ENCODE peak calls at places on chromosomes 6 and 20, in nine cellular contexts. D is heart left ventricle, S is HEK293T, I is GM04503, W is GM23338, V is EL, H is amygdala, Q is EH, L is right lobe of liver. Z is an unnamed sample.
A peak's percentile ranks its signal among the peaks of the same experiment; 100 is the strongest.

GRCh38 chr6:166618866-166619761 is 7.9 kb downstream of the RPS6KA2 start:
- DNase-seq in D (no peak), S (no peak), I (no peak), W (no peak), V (peak; percentile 42), H (no peak), Q (peak; percentile 89), L (no peak), Z (no peak)

GRCh38 chr6:45209762-45210161 is 118.4 kb upstream of the RUNX2 start:
- DNase-seq in D (no peak), S (no peak), I (peak; percentile 1), W (no peak), V (peak; percentile 12), H (no peak), Q (peak; percentile 11), L (no peak), Z (no peak)

GRCh38 chr20:37534401-37535157 is 6.9 kb upstream of the BLCAP start:
- DNase-seq in D (no peak), S (peak; percentile 56), I (peak; percentile 51), W (peak; percentile 88), V (peak; percentile 80), H (peak; percentile 17), Q (peak; percentile 85), L (peak; percentile 44), Z (peak; percentile 92)

GRCh38 chr6:136426627-136427377 is 123.4 kb downstream of the MAP7 start:
- DNase-seq in D (no peak), S (no peak), I (no peak), W (no peak), V (no peak), H (no peak), Q (no peak), L (no peak), Z (no peak)

GRCh38 chr6:78505178-78505577 is 362.2 kb upstream of the IRAK1BP1 start:
- DNase-seq in D (no peak), S (no peak), I (no peak), W (no peak), V (no peak), H (no peak), Q (no peak), L (no peak), Z (no peak)

GRCh38 chr20:46913329-46914044 is 18.8 kb downstream of the EYA2 start:
- DNase-seq in D (no peak), S (no peak), I (no peak), W (no peak), V (no peak), H (no peak), Q (no peak), L (no peak), Z (peak; percentile 32)

GRCh38 chr6:11711994-11712698 is 66.5 kb downstream of the ADTRP start:
- DNase-seq in D (no peak), S (no peak), I (no peak), W (no peak), V (no peak), H (no peak), Q (no peak), L (no peak), Z (no peak)

GRCh38 chr20:23135449-23136447 is 49.6 kb upstream of the CD93 start:
- DNase-seq in D (no peak), S (no peak), I (no peak), W (no peak), V (no peak), H (no peak), Q (no peak), L (peak; percentile 46), Z (no peak)

GRCh38 chr20:39849664-39850063 is 839.4 kb downstream of the MAFB start:
- DNase-seq in D (peak; percentile 90), S (no peak), I (peak; percentile 84), W (no peak), V (peak; percentile 98), H (peak; percentile 6), Q (peak; percentile 97), L (peak; percentile 52), Z (no peak)

GRCh38 chr20:8723296-8723695 is 345.6 kb upstream of the PLCB4 start:
- DNase-seq in D (no peak), S (no peak), I (no peak), W (no peak), V (no peak), H (no peak), Q (no peak), L (no peak), Z (no peak)

GRCh38 chr6:41040101-41040910 is 1.3 kb upstream of the UNC5CL start:
- DNase-seq in D (no peak), S (no peak), I (no peak), W (no peak), V (peak; percentile 53), H (no peak), Q (peak; percentile 41), L (peak; percentile 83), Z (no peak)

GRCh38 chr20:36666181-36666740 is 20.3 kb upstream of the SLA2 start:
- DNase-seq in D (no peak), S (no peak), I (no peak), W (no peak), V (peak; percentile 9), H (no peak), Q (peak; percentile 37), L (no peak), Z (peak; percentile 44)

GRCh38 chr6:33417127-33417902 is 592 bp downstream of the CUTA start:
- DNase-seq in D (peak; percentile 59), S (no peak), I (peak; percentile 65), W (peak; percentile 26), V (peak; percentile 98), H (no peak), Q (peak; percentile 96), L (no peak), Z (no peak)

GRCh38 chr20:49394264-49394663 is 88.2 kb downstream of the KCNB1 start:
- DNase-seq in D (no peak), S (no peak), I (no peak), W (no peak), V (peak; percentile 55), H (no peak), Q (peak; percentile 48), L (no peak), Z (no peak)

GRCh38 chr6:71480577-71480976 is 192.0 kb downstream of the OGFRL1 start:
- DNase-seq in D (no peak), S (no peak), I (no peak), W (no peak), V (no peak), H (no peak), Q (no peak), L (no peak), Z (no peak)

GRCh38 chr6:21598662-21599061 is 5.1 kb downstream of the SOX4 start:
- DNase-seq in D (no peak), S (no peak), I (no peak), W (peak; percentile 56), V (peak; percentile 17), H (no peak), Q (peak; percentile 26), L (no peak), Z (peak; percentile 26)

GRCh38 chr20:10501377-10501776 is 66.3 kb downstream of the SLX4IP start:
- DNase-seq in D (no peak), S (no peak), I (no peak), W (peak; percentile 38), V (no peak), H (peak; percentile 37), Q (no peak), L (no peak), Z (peak; percentile 66)

GRCh38 chr6:63764318-63764916 is 128.8 kb downstream of the PHF3 start:
- DNase-seq in D (no peak), S (no peak), I (no peak), W (peak; percentile 68), V (peak; percentile 42), H (no peak), Q (peak; percentile 51), L (no peak), Z (peak; percentile 54)

GRCh38 chr6:83824388-83824801 is 28.8 kb upstream of the RIPPLY2 start:
- DNase-seq in D (no peak), S (no peak), I (no peak), W (no peak), V (peak; percentile 6), H (no peak), Q (peak; percentile 3), L (no peak), Z (no peak)

GRCh38 chr20:53399592-53400335 is 193.9 kb downstream of the ZNF217 start:
- DNase-seq in D (no peak), S (no peak), I (no peak), W (no peak), V (no peak), H (no peak), Q (no peak), L (peak; percentile 59), Z (no peak)

GRCh38 chr6:140401666-140402255 is 1027.3 kb upstream of the CITED2 start:
- DNase-seq in D (no peak), S (no peak), I (peak; percentile 54), W (no peak), V (peak; percentile 74), H (no peak), Q (peak; percentile 70), L (no peak), Z (no peak)

GRCh38 chr6:15207923-15208322 is 37.9 kb upstream of the JARID2 start:
- DNase-seq in D (peak; percentile 12), S (no peak), I (no peak), W (peak; percentile 84), V (peak; percentile 30), H (no peak), Q (peak; percentile 19), L (no peak), Z (no peak)

GRCh38 chr6:75368151-75368779 is 83.7 kb upstream of the TMEM30A start:
- DNase-seq in D (no peak), S (peak; percentile 47), I (no peak), W (peak; percentile 88), V (peak; percentile 13), H (no peak), Q (no peak), L (no peak), Z (peak; percentile 58)

GRCh38 chr20:10673831-10674683 is at the start of gene JAG1:
- DNase-seq in D (peak; percentile 98), S (peak; percentile 96), I (peak; percentile 60), W (peak; percentile 97), V (peak; percentile 95), H (peak; percentile 87), Q (peak; percentile 97), L (peak; percentile 97), Z (peak; percentile 97)

GRCh38 chr20:63940071-63940471 is 16.1 kb downstream of the UCKL1 start:
- DNase-seq in D (peak; percentile 56), S (no peak), I (no peak), W (peak; percentile 81), V (no peak), H (no peak), Q (no peak), L (no peak), Z (no peak)

GRCh38 chr6:124223596-124223995 is 419.9 kb downstream of the NKAIN2 start:
- DNase-seq in D (no peak), S (no peak), I (no peak), W (peak; percentile 13), V (no peak), H (no peak), Q (peak; percentile 0), L (no peak), Z (no peak)